ENCODE peak calls at places on chromosomes 16 and 17, in four cellular contexts. I is neural progenitor cell, R is AG04450, W is colonic mucosa. V is an unnamed sample.

GRCh38 chr17:44543213-44543904 is 13.9 kb upstream of the FZD2 start:
- DNase-seq in W (no peak), R (peak), I (peak), V (peak)

GRCh38 chr17:35898283-35899070 is 18.3 kb upstream of the CCL5 start:
- DNase-seq in I (no peak), R (no peak), W (peak), V (no peak)

GRCh38 chr17:38706625-38707298 is 1.7 kb downstream of the MLLT6 start:
- DNase-seq in R (no peak), W (peak), I (peak), V (no peak)

GRCh38 chr17:46943511-46944393 is 20.8 kb downstream of the GOSR2 start:
- DNase-seq in W (no peak), R (no peak), I (peak), V (peak)

GRCh38 chr16:5918553-5919127 is 821.0 kb upstream of the EEF2KMT start:
- DNase-seq in I (peak), W (peak), R (no peak), V (no peak)

GRCh38 chr17:45020354-45021138 is 30.9 kb downstream of the DCAKD start:
- DNase-seq in R (no peak), I (peak), W (peak), V (peak)

GRCh38 chr17:34723875-34724274 is 144.5 kb downstream of the TMEM132E start:
- DNase-seq in W (no peak), I (no peak), R (no peak), V (no peak)

GRCh38 chr16:85428168-85428898 is 184.8 kb upstream of the GSE1 start:
- DNase-seq in W (peak), I (peak), R (no peak), V (no peak)

GRCh38 chr16:65534121-65534528 is 412.3 kb upstream of the CDH11 start:
- DNase-seq in W (no peak), I (no peak), R (no peak), V (no peak)

GRCh38 chr16:4372578-4373355 is 1.1 kb downstream of the VASN start:
- DNase-seq in I (peak), W (peak), R (no peak), V (no peak)

GRCh38 chr16:48862087-48862532 is 252.1 kb upstream of the N4BP1 start:
- DNase-seq in I (peak), W (peak), R (peak), V (peak)

GRCh38 chr16:75820672-75821071 is 94.4 kb upstream of the CPHXL start:
- DNase-seq in I (no peak), R (no peak), W (no peak), V (no peak)

GRCh38 chr17:77361986-77362620 is 221.3 kb downstream of the SEC14L1 start:
- DNase-seq in R (no peak), W (no peak), I (no peak), V (no peak)

GRCh38 chr17:795276-795675 is 13.1 kb downstream of the MRM3 start:
- DNase-seq in R (no peak), W (no peak), I (no peak), V (no peak)

GRCh38 chr16:68642436-68643064 is 2.6 kb upstream of the CDH3 start:
- DNase-seq in R (no peak), W (no peak), I (peak), V (no peak)

GRCh38 chr17:75691371-75692290 is 24.5 kb downstream of the SAP30BP start:
- DNase-seq in W (no peak), I (peak), R (no peak), V (peak)

GRCh38 chr17:63973930-63974593 is 1.3 kb upstream of the SCN4A start:
- DNase-seq in W (no peak), R (no peak), I (no peak), V (no peak)

GRCh38 chr17:45299311-45299710 is 17.5 kb downstream of the MAP3K14 start:
- DNase-seq in I (peak), R (no peak), W (no peak), V (no peak)

DNA sequence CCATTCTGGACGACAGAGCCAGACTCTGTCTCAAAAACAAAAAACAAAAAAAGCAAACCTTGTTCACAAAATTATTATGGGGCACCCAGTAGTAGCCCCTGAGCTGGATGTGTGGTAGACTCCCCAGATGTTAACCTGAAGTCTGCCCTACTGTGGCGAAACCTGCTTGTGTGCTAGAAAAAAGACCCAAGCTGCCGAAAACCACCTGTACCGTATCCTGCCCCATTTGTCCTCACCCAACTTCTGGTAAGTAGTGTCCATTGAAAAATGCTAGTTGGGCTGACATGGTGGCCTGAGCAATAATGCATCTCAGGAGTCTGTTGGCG is 9.1 kb downstream of the RMI2 start:
- DNase-seq in I (no peak), W (no peak), R (no peak), V (no peak)
- H3K4me3 ChIP-seq in I (no peak), W (no peak), R (no peak), V (no peak)

GRCh38 chr17:21263351-21263750 is 10.1 kb upstream of the NATD1 start:
- DNase-seq in W (no peak), R (no peak), I (no peak), V (no peak)
- TF ChIP-seq CTCF in W (no peak), R (no peak), I (no peak), V (no peak)

DNA sequence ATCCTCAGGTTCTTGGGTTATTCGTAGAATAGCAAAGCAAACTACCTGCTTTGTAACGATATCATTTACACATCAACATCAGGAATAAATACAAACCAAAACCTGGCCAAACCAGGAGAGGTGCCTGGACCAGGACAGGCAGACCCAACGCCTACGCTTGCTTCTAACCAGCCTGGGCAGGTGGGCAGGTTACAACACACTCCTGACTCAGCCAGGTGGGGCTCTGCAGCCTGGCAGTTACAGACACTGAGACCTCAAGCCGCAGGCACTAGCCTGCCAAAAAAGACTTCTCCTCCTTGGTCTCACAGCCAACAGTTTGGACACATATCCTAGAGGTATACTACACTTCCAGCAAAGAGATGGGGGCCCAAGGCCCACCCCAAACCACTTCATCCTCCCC is 14.0 kb downstream of the ANKRD11 start:
- DNase-seq in I (no peak), R (no peak), W (no peak), V (no peak)
- H3K4me3 ChIP-seq in I (no peak), R (no peak), W (no peak), V (no peak)

GRCh38 chr16:56346131-56346890 is 79.0 kb downstream of the AMFR start:
- DNase-seq in I (no peak), W (no peak), R (no peak), V (no peak)
- TF ChIP-seq CTCF in I (no peak), W (no peak), R (no peak), V (no peak)

V was measured in astrocyte of the spinal cord.